ENCODE peak calls at places on chromosomes 2 and 18, in six cellular contexts. O is adrenal gland, H is WERI-Rb-1, B is pancreas, F is fibroblast of mammary gland, X is psoas muscle. D is an unnamed sample.

GRCh38 chr2:181036848-181037603 is 56.6 kb downstream of the UBE2E3 start:
- DNase-seq in O (no peak), H (no peak), F (peak; percentile 90), X (no peak), B (no peak), D (peak; percentile 68)

GRCh38 chr2:196245746-196246145 is 74.4 kb upstream of the STK17B start:
- DNase-seq in O (no peak), X (no peak), H (no peak), B (no peak), F (peak; percentile 36), D (no peak)

GRCh38 chr2:171390941-171391516 is 42.8 kb downstream of the METTL8 start:
- DNase-seq in F (peak; percentile 89), O (no peak), X (no peak), H (no peak), B (no peak), D (peak; percentile 80)

GRCh38 chr2:157805519-157805918 is 70.6 kb downstream of the ACVR1 start:
- DNase-seq in O (no peak), H (no peak), F (no peak), B (no peak), X (no peak), D (no peak)

GRCh38 chr18:9796933-9797549 is 88.7 kb upstream of the TXNDC2 start:
- DNase-seq in H (no peak), X (no peak), O (no peak), B (no peak), F (peak; percentile 51), D (no peak)

GRCh38 chr2:121906170-121906569 is 150.7 kb downstream of the TSN start:
- DNase-seq in B (no peak), H (no peak), X (no peak), O (no peak), F (no peak), D (no peak)

GRCh38 chr2:23243258-23243657 is 141.7 kb upstream of the KLHL29 start:
- DNase-seq in B (no peak), F (no peak), O (no peak), H (no peak), X (no peak), D (no peak)

GRCh38 chr2:70965506-70965905 is 12.9 kb upstream of the ANKRD53 start:
- DNase-seq in F (no peak), X (no peak), O (no peak), H (no peak), B (no peak), D (no peak)

GRCh38 chr2:110679337-110679707 is 1.5 kb upstream of the BUB1 start:
- DNase-seq in H (no peak), O (peak; percentile 30), X (no peak), B (no peak), F (no peak), D (peak; percentile 27)

GRCh38 chr2:196278491-196278911 is 107.1 kb upstream of the STK17B start:
- DNase-seq in X (no peak), B (no peak), O (no peak), H (no peak), F (peak; percentile 92), D (peak; percentile 90)

GRCh38 chr2:54665436-54665856 is 58.0 kb upstream of the EML6 start:
- DNase-seq in O (peak; percentile 80), X (no peak), H (peak; percentile 65), F (peak; percentile 83), B (no peak), D (peak; percentile 34)

GRCh38 chr2:98790221-98790620 is 59.3 kb upstream of the MGAT4A start:
- DNase-seq in H (no peak), X (no peak), B (no peak), O (no peak), F (no peak), D (no peak)

GRCh38 chr2:197599285-197599965 is 76.0 kb downstream of the RFTN2 start:
- DNase-seq in H (no peak), B (no peak), X (no peak), F (peak; percentile 71), O (peak; percentile 27), D (peak; percentile 6)

GRCh38 chr2:127516031-127516430 is 10.3 kb downstream of the IWS1 start:
- DNase-seq in X (peak; percentile 82), H (no peak), F (peak; percentile 98), O (peak; percentile 38), B (no peak), D (peak; percentile 16)

GRCh38 chr2:85933753-85934594 is 45.2 kb upstream of the ST3GAL5 start:
- DNase-seq in B (no peak), O (peak; percentile 81), F (peak; percentile 84), H (no peak), X (no peak), D (peak; percentile 92)

GRCh38 chr18:33114749-33115148 is 325.8 kb downstream of the CCDC178 start:
- DNase-seq in B (no peak), X (no peak), H (no peak), F (no peak), O (no peak), D (no peak)

GRCh38 chr18:44759925-44760342 is 79.2 kb downstream of the SETBP1 start:
- DNase-seq in F (no peak), X (no peak), H (no peak), O (no peak), B (no peak), D (no peak)

GRCh38 chr18:37565138-37565984 is at the start of gene CELF4:
- DNase-seq in O (no peak), F (peak; percentile 2), X (no peak), B (no peak), H (peak; percentile 53), D (no peak)

GRCh38 chr18:37566479-37567060 is 972 bp upstream of the CELF4 start:
- DNase-seq in O (no peak), H (peak; percentile 21), F (no peak), B (no peak), X (no peak), D (no peak)

GRCh38 chr18:37567061-37567993 is 1.7 kb upstream of the CELF4 start:
- DNase-seq in F (no peak), B (no peak), X (no peak), O (no peak), H (no peak), D (no peak)

GRCh38 chr18:37564796-37565137 is 831 bp downstream of the CELF4 start:
- DNase-seq in B (no peak), X (peak; percentile 50), H (no peak), O (peak; percentile 66), F (peak; percentile 31), D (peak; percentile 20)

GRCh38 chr18:37565985-37566478 is 434 bp upstream of the CELF4 start:
- DNase-seq in O (peak; percentile 56), X (peak; percentile 54), B (peak; percentile 89), F (peak; percentile 8), H (peak; percentile 78), D (peak; percentile 5)
- H3K4me3 ChIP-seq in O (no peak overlapping the region), X (peak overlapping the region; percentile 73), B (peak overlapping the region; percentile 54), F (no peak overlapping the region), H (peak overlapping the region; percentile 79), D (peak overlapping the region; percentile 15)

GRCh38 chr2:203758841-203759691 is 52.6 kb downstream of the CD28 start:
- DNase-seq in F (peak; percentile 88), B (no peak), O (peak; percentile 65), X (no peak), H (no peak), D (peak; percentile 77)

GRCh38 chr2:203759692-203760365 is 53.4 kb downstream of the CD28 start:
- DNase-seq in X (peak; percentile 22), O (peak; percentile 70), B (no peak), H (no peak), F (peak; percentile 82), D (peak; percentile 85)

DNA sequence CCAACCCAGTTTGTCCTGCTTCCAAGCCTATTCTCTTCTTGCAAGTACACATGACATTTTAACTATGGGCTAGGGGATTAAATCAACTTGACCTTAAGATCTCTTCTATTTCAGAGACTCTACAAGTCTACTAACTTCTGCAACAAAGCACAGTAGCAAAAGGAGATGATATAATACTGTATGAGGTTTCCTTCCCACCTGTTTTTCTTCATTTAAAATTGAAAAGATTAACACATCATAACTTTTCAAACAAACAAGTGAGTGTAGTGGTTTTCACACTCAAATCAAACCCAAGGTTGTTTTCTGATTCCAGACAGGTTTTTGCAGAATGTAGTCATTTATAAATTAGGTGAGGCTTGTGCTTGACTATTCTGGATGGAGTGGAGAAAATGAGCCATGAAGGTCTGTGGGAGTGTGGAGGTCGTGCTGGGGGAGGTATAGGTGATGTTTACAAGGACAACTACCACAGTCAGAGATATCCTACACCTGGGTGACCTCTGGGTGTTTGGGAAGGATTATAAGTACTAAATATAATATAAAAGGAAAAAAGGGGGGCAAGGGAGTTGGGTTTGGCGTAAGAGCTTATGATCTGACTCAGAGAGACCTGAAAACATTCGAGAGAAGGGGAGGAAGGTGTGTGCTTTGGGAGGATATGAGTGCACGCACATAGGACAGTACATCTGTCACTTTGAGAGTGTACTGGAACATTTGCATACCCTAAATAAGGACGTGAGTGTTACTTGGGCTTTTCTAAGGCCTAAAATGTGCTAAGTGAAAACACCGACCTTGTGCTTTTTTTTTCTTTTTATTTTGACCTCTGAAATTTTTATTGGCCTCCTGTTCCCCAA is 57.2 kb downstream of the CD28 start:
- DNase-seq in X (no peak), H (no peak), F (no peak), B (no peak), O (no peak), D (no peak)
- H3K4me3 ChIP-seq in X (no peak overlapping the region), H (no peak overlapping the region), F (no peak overlapping the region), B (no peak overlapping the region), O (no peak overlapping the region), D (no peak overlapping the region)

DNA sequence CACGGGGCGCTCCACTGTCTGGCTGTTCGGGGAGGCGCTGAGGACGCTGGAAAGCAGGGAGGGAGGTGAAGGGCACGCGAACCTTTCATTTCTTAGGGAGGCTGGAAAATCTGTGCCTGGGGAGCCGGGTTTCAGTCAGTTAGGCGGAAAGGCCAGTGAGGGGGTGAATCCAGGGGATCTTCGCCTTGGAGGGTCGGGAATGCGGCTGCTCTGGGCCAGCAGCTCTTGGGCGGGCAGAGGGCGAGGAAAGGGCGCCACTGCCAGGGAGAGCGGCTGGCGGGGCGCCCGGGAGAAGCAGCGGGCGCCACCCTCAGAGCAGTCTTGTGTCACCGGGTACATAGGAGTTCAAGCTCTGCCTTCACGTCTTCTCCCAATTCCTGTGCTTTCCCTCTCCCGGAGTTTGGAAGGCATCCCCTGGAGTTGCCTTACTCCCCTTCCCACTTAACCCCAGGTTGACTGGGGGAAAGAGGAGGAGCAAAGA is 1.4 kb downstream of the CCDC85A start:
- DNase-seq in H (no peak), X (peak; percentile 35), O (peak; percentile 41), B (peak; percentile 41), F (no peak), D (no peak)
- H3K4me3 ChIP-seq in H (peak overlapping the region; percentile 48), X (peak overlapping the region; percentile 76), O (no peak overlapping the region), B (peak overlapping the region; percentile 77), F (peak overlapping the region; percentile 50), D (peak overlapping the region; percentile 38)

DNA sequence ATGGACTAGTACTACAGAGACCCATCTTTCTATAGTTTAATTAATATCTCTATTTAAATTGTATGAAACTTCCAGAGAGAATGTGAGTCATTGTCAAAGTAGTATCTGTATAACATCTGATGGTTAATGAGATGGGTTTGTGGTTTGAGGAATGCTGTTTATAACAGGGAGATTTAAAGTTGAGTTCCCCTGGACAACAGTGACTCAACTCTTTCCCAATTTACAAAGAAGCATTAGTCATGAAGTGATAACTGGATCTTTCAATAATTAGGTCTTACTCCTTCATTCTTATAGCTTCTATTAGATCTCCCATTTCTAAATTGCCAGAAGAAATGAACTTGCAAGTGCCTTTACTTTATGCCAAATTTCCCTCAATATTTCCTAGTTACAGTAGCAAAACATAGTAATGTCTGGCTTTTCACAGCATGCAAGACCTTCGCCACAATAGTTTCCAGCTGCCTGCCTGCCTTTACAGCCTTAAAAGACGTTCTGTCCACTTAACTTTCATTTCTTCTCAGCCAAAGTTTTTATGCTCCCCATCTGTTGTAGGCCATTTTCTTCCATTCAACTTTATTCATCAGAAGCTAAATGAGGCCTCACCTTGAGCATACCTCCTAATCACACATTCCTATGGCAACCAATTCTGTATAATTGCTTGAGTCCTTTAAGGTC is 47.7 kb upstream of the WDR75 start:
- DNase-seq in H (no peak), F (peak; percentile 99), O (no peak), B (no peak), X (no peak), D (peak; percentile 76)
- H3K4me3 ChIP-seq in H (no peak overlapping the region), F (no peak overlapping the region), O (no peak overlapping the region), B (no peak overlapping the region), X (no peak overlapping the region), D (no peak overlapping the region)